ENCODE peak calls at places on chromosomes 6 and 20, in eight cellular contexts. P is endothelial cell; S is nephron progenitor cell; L is T1000; Q is HEK293T; U is stimulated activated CD4-positive, alpha-beta T cell treated with anti-CD3 and anti-CD28 coated beads, Interleukin-15, amount 100 ng/mL, for 1 hour; N is activated naive CD4-positive, alpha-beta T cell treated with anti-CD3 and anti-CD28 coated beads, Interleukin-2, amount 10 ng/mL, durations not matched to agents 7 days and 5 days; C is AML-193. V is an unnamed sample.

GRCh38 chr20:13220194-13220856 is 749 bp upstream of the ISM1 start:
- DNase-seq in L (no peak), C (no peak), U (no peak), P (peak), Q (peak), S (peak), N (peak), V (no peak)

GRCh38 chr20:8118735-8119134 is 13.3 kb upstream of the PLCB1 start:
- DNase-seq in U (no peak), N (no peak), S (no peak), Q (no peak), C (no peak), P (no peak), L (no peak), V (no peak)

GRCh38 chr6:157226026-157226639 is 97.2 kb downstream of the TMEM242 start:
- DNase-seq in P (no peak), C (no peak), L (no peak), S (no peak), Q (no peak), U (no peak), N (no peak), V (no peak)

GRCh38 chr20:58081842-58082241 is 146.6 kb downstream of the ANKRD60 start:
- DNase-seq in C (no peak), P (no peak), U (no peak), S (no peak), L (no peak), N (no peak), Q (no peak), V (peak)

GRCh38 chr6:35185302-35185681 is 28.5 kb upstream of the SCUBE3 start:
- DNase-seq in P (peak), U (no peak), L (peak), C (no peak), N (no peak), S (no peak), Q (no peak), V (no peak)

GRCh38 chr6:156582509-156582992 is 194.6 kb upstream of the ARID1B start:
- DNase-seq in P (no peak), Q (no peak), L (no peak), U (no peak), N (no peak), S (no peak), C (no peak), V (no peak)

GRCh38 chr6:144767066-144767465 is 481.9 kb downstream of the UTRN start:
- DNase-seq in Q (no peak), C (no peak), L (no peak), P (no peak), U (no peak), S (no peak), N (no peak), V (no peak)

GRCh38 chr6:147873826-147874225 is 365.3 kb downstream of the SAMD5 start:
- DNase-seq in Q (no peak), U (no peak), L (no peak), C (no peak), S (no peak), N (no peak), P (no peak), V (no peak)

GRCh38 chr6:54715990-54716389 is 130.6 kb upstream of the FAM83B start:
- DNase-seq in Q (no peak), N (no peak), U (no peak), S (no peak), P (no peak), C (no peak), L (no peak), V (no peak)

GRCh38 chr6:139296927-139297326 is 5.1 kb upstream of the TXLNB start:
- DNase-seq in P (no peak), U (no peak), N (no peak), C (peak), L (no peak), Q (no peak), S (no peak), V (no peak)

GRCh38 chr6:143845033-143845432 is 1.9 kb downstream of the LTV1 start:
- DNase-seq in C (peak), N (no peak), P (no peak), S (no peak), U (no peak), L (no peak), Q (no peak), V (no peak)

GRCh38 chr6:130035211-130035610 is 16.8 kb downstream of the L3MBTL3 start:
- DNase-seq in N (no peak), C (no peak), P (no peak), U (no peak), Q (no peak), L (no peak), S (no peak), V (no peak)

GRCh38 chr6:33987531-33988021 is 158.3 kb downstream of the GRM4 start:
- DNase-seq in L (no peak), S (no peak), Q (no peak), P (no peak), U (no peak), N (no peak), C (no peak), V (no peak)

GRCh38 chr6:133254552-133255228 is 13.5 kb downstream of the EYA4 start:
- DNase-seq in P (no peak), L (no peak), Q (no peak), S (no peak), N (no peak), U (no peak), C (no peak), V (no peak)

GRCh38 chr20:44745560-44746366 is at the start of gene KCNK15:
- DNase-seq in U (no peak), P (peak), L (no peak), N (peak), S (peak), C (no peak), Q (no peak), V (no peak)

GRCh38 chr6:21111399-21111725 is 482.2 kb upstream of the SOX4 start:
- DNase-seq in N (no peak), C (no peak), S (no peak), L (no peak), U (no peak), Q (no peak), P (no peak), V (no peak)

GRCh38 chr20:38304845-38305447 is 990 bp downstream of the BPI start:
- DNase-seq in N (peak), C (peak), P (peak), Q (peak), S (peak), U (no peak), L (no peak), V (no peak)

GRCh38 chr6:116253188-116253504 is 729 bp downstream of the TSPYL4 start:
- DNase-seq in P (no peak), Q (no peak), C (no peak), S (no peak), N (no peak), L (no peak), U (no peak), V (no peak)

GRCh38 chr6:140897349-140897748 is 1235.4 kb upstream of the GJE1 start:
- DNase-seq in P (no peak), N (no peak), U (no peak), Q (peak), C (peak), S (no peak), L (no peak), V (no peak)

GRCh38 chr20:32153771-32154170 is 44.3 kb downstream of the TM9SF4 start:
- DNase-seq in L (no peak), N (no peak), Q (no peak), S (no peak), P (no peak), C (no peak), U (no peak), V (no peak)

GRCh38 chr20:20802328-20802727 is 89.9 kb upstream of the RALGAPA2 start:
- DNase-seq in C (no peak), S (no peak), P (no peak), U (no peak), L (no peak), N (no peak), Q (no peak), V (no peak)

GRCh38 chr6:158031445-158032353 is 50.0 kb downstream of the SYNJ2 start:
- DNase-seq in C (no peak), S (peak), Q (no peak), U (peak), N (peak), P (no peak), L (peak), V (no peak)